ENCODE peak calls at places on chromosomes 11 and 22, in ten cellular contexts. W is osteocyte, Z is mesothelial cell of epicardium, L is esophagus squamous epithelium, I is upper lobe of right lung, S is AG10803, F is WTC11, B is tibial artery, D is pancreas, G is PC-3. N is an unnamed sample.

GRCh38 chr22:29167032-29167911 is 38.4 kb upstream of the EMID1 start:
- DNase-seq in D (no peak), W (no peak), I (no peak), G (no peak), F (no peak), Z (no peak), B (no peak), S (no peak), L (no peak), N (no peak)

GRCh38 chr22:49760280-49760629 is 67.4 kb downstream of the BRD1 start:
- DNase-seq in Z (no peak), B (no peak), L (no peak), S (no peak), G (no peak), I (no peak), D (no peak), F (no peak), W (no peak), N (no peak)

GRCh38 chr11:64165482-64165841 is 451 bp downstream of the MACROD1 start:
- DNase-seq in G (peak), S (no peak), W (no peak), Z (no peak), I (peak), B (no peak), D (no peak), L (no peak), F (no peak), N (no peak)

GRCh38 chr11:11798586-11799438 is 43.0 kb upstream of the USP47 start:
- DNase-seq in S (peak), I (peak), Z (no peak), F (peak), L (no peak), D (peak), W (no peak), G (peak), B (peak), N (peak)

GRCh38 chr22:49155809-49156580 is 671.7 kb downstream of the BRD1 start:
- DNase-seq in G (no peak), D (no peak), S (no peak), Z (no peak), F (no peak), B (peak), I (no peak), W (no peak), L (no peak), N (no peak)

GRCh38 chr11:33268945-33269567 is 11.9 kb downstream of the HIPK3 start:
- DNase-seq in D (no peak), W (no peak), L (no peak), Z (no peak), I (no peak), S (peak), F (no peak), B (no peak), G (peak), N (no peak)

GRCh38 chr11:47305734-47306483 is 36.0 kb downstream of the MADD start:
- DNase-seq in F (no peak), I (no peak), L (no peak), B (peak), S (peak), W (no peak), G (no peak), Z (no peak), D (no peak), N (no peak)

GRCh38 chr11:44957051-44957515 is 6.4 kb upstream of the TP53I11 start:
- DNase-seq in S (no peak), F (peak), B (no peak), I (no peak), W (no peak), L (no peak), Z (no peak), D (no peak), G (no peak), N (no peak)

GRCh38 chr11:101915811-101916291 is 471 bp downstream of the ANGPTL5 start:
- DNase-seq in S (peak), I (no peak), Z (no peak), F (no peak), B (no peak), W (no peak), G (peak), D (no peak), L (no peak), N (no peak)

GRCh38 chr22:50710886-50711285 is 27.1 kb upstream of the ACR start:
- DNase-seq in D (no peak), S (no peak), L (no peak), F (no peak), W (no peak), I (peak), G (no peak), B (no peak), Z (no peak), N (no peak)

GRCh38 chr11:119474682-119475596 is 52.0 kb upstream of the THY1 start:
- DNase-seq in G (peak), B (peak), I (no peak), W (peak), Z (peak), S (peak), D (peak), F (peak), L (no peak), N (peak)

GRCh38 chr11:108620958-108621772 is 27.6 kb upstream of the EXPH5 start:
- DNase-seq in W (no peak), F (no peak), L (no peak), D (no peak), B (no peak), G (peak), S (no peak), Z (no peak), I (no peak), N (no peak)

GRCh38 chr11:46615756-46616155 is 1.3 kb downstream of the HARBI1 start:
- DNase-seq in B (no peak), Z (no peak), L (no peak), G (peak), D (no peak), S (peak), W (no peak), F (no peak), I (no peak), N (no peak)

GRCh38 chr11:68040957-68041591 is 2.2 kb downstream of the TCIRG1 start:
- DNase-seq in Z (no peak), B (no peak), G (no peak), S (no peak), D (peak), L (no peak), W (no peak), F (no peak), I (peak), N (no peak)

GRCh38 chr11:128476729-128477128 is 110.6 kb downstream of the ETS1 start:
- DNase-seq in L (no peak), W (no peak), Z (no peak), B (no peak), D (no peak), I (no peak), S (no peak), F (no peak), G (no peak), N (no peak)

GRCh38 chr22:28283025-28283654 is 364.1 kb upstream of the PITPNB start:
- DNase-seq in Z (no peak), S (peak), F (no peak), B (peak), L (no peak), G (no peak), W (no peak), D (no peak), I (no peak), N (no peak)

GRCh38 chr11:112271242-112271641 is 10.6 kb upstream of the PLET1 start:
- DNase-seq in S (no peak), I (no peak), B (no peak), D (no peak), G (no peak), L (no peak), F (no peak), Z (no peak), W (no peak), N (no peak)

GRCh38 chr22:45537734-45538181 is 35.1 kb downstream of the FBLN1 start:
- DNase-seq in W (peak), S (peak), G (no peak), D (no peak), F (no peak), I (no peak), Z (no peak), L (no peak), B (peak), N (no peak)

GRCh38 chr11:125170406-125171031 is 6.0 kb downstream of the PKNOX2 start:
- DNase-seq in G (no peak), L (no peak), D (no peak), B (peak), I (no peak), W (no peak), F (no peak), S (no peak), Z (no peak), N (no peak)

GRCh38 chr11:122215244-122215992 is 99.4 kb upstream of the BLID start:
- DNase-seq in D (peak), S (peak), I (peak), F (peak), Z (peak), W (peak), L (no peak), B (peak), G (peak), N (peak)

GRCh38 chr22:23401111-23401909 is 178.8 kb downstream of the IGLL1 start:
- DNase-seq in G (no peak), D (peak), W (no peak), B (no peak), Z (no peak), I (peak), F (peak), L (no peak), S (peak), N (no peak)

GRCh38 chr11:13465909-13466371 is 2.9 kb upstream of the BTBD10 start:
- DNase-seq in W (no peak), I (no peak), F (no peak), L (no peak), G (peak), S (peak), Z (no peak), B (no peak), D (no peak), N (no peak)

GRCh38 chr11:117072517-117073218 is 25.6 kb downstream of the SIK3 start:
- DNase-seq in W (no peak), G (peak), B (no peak), D (no peak), S (peak), I (no peak), L (no peak), Z (no peak), F (no peak), N (no peak)

GRCh38 chr11:11505701-11506100 is 116.1 kb downstream of the GALNT18 start:
- DNase-seq in L (no peak), G (no peak), W (no peak), F (no peak), D (no peak), I (no peak), B (no peak), S (no peak), Z (no peak), N (no peak)

GRCh38 chr11:65452806-65453490 is 30.4 kb downstream of the NEAT1 start:
- DNase-seq in D (no peak), W (no peak), S (peak), I (no peak), L (no peak), B (peak), G (peak), Z (no peak), F (no peak), N (no peak)

GRCh38 chr11:74019860-74020259 is 11.0 kb upstream of the UCP3 start:
- DNase-seq in D (no peak), I (no peak), S (peak), F (no peak), G (no peak), B (no peak), W (no peak), Z (no peak), L (no peak), N (no peak)

GRCh38 chr11:94330789-94331188 is 26.4 kb downstream of the IZUMO1R start:
- DNase-seq in G (peak), L (no peak), D (no peak), Z (no peak), F (no peak), W (no peak), B (no peak), I (no peak), S (no peak), N (no peak)

GRCh38 chr11:77046060-77046501 is 11.9 kb downstream of the B3GNT6 start:
- DNase-seq in W (no peak), B (no peak), Z (peak), L (no peak), I (peak), G (peak), F (peak), S (no peak), D (peak), N (no peak)

GRCh38 chr11:77044886-77045285 is 10.7 kb downstream of the B3GNT6 start:
- DNase-seq in B (no peak), F (no peak), I (no peak), Z (no peak), S (no peak), D (no peak), W (no peak), G (no peak), L (no peak), N (no peak)

GRCh38 chr11:77044356-77044755 is 10.2 kb downstream of the B3GNT6 start:
- DNase-seq in B (no peak), S (no peak), F (no peak), G (no peak), Z (no peak), I (no peak), W (no peak), D (no peak), L (no peak), N (no peak)

GRCh38 chr11:77049081-77049480 is 14.9 kb downstream of the B3GNT6 start:
- DNase-seq in Z (no peak), W (no peak), F (no peak), I (no peak), S (no peak), D (no peak), L (no peak), G (no peak), B (no peak), N (no peak)

DNA sequence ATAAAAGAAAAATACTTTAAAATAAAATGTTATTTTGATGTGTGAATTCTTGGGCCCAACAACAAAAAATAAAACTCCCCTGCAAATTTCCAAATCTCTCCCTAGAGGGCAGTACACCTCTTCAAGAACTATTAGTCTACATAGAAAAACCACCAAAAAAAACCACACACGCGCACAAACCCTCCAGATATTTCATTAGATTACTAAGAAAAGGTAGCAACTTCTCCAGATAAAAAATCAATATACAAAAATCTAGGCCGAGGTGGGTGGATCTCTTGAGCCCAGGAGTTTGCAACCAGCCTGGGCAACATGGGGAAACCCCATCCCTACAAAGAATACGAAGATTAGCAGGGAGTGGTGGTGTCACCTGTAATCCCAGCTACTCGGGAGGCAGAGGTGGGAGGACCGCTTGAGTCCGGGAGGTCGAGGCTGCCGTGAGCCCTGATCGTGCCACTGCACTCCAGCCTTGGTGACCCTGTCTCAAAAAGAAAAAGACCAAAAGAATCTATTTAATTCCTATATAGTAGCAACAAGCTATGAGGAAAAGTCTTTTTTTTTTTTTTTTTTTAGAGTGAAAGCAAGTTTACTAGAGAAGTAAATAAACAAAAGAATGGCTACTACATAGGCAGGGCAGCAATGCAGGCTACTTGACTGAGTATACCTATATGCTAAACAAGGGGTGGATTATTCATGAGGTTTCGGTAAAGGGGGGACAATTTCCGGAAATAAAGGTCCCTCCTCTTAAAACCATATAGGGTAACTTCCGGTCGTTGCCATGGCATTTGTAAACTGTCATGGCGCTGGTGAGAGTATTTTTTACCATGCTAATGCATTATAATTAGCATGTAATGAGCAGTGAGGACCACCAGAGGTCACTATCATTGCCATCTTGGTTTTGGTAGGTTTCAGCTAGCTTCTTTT is 13.1 kb downstream of the B3GNT6 start:
- DNase-seq in S (peak), L (peak), B (peak), F (peak), I (no peak), D (peak), Z (no peak), G (peak), W (no peak), N (no peak)
- TF ChIP-seq CTCF in S (peak), L (peak), B (peak), F (no peak), I (peak), D (peak), Z (peak), G (peak), W (peak), N (no peak)

GRCh38 chr11:77776455-77776854 is 44.1 kb downstream of the RSF1 start:
- DNase-seq in I (no peak), Z (no peak), S (no peak), F (no peak), L (no peak), G (peak), B (no peak), D (no peak), W (no peak), N (no peak)
- TF ChIP-seq CTCF in I (peak), Z (peak), S (peak), F (no peak), L (peak), G (peak), B (no peak), D (no peak), W (peak), N (no peak)

GRCh38 chr11:63020671-63021255 is 5.1 kb upstream of the SLC22A8 start:
- DNase-seq in W (no peak), Z (no peak), L (no peak), I (no peak), G (peak), B (no peak), D (no peak), F (peak), S (no peak), N (no peak)
- TF ChIP-seq CTCF in W (peak), Z (peak), L (no peak), I (peak), G (peak), B (no peak), D (no peak), F (peak), S (peak), N (no peak)

GRCh38 chr11:106021181-106021966 is 666 bp downstream of the MSANTD4 start:
- DNase-seq in S (peak), F (peak), Z (peak), D (no peak), B (no peak), G (peak), L (no peak), W (no peak), I (no peak), N (no peak)
- TF ChIP-seq CTCF in S (no peak), F (no peak), Z (no peak), D (no peak), B (no peak), G (no peak), L (no peak), W (no peak), I (no peak), N (no peak)

DNA sequence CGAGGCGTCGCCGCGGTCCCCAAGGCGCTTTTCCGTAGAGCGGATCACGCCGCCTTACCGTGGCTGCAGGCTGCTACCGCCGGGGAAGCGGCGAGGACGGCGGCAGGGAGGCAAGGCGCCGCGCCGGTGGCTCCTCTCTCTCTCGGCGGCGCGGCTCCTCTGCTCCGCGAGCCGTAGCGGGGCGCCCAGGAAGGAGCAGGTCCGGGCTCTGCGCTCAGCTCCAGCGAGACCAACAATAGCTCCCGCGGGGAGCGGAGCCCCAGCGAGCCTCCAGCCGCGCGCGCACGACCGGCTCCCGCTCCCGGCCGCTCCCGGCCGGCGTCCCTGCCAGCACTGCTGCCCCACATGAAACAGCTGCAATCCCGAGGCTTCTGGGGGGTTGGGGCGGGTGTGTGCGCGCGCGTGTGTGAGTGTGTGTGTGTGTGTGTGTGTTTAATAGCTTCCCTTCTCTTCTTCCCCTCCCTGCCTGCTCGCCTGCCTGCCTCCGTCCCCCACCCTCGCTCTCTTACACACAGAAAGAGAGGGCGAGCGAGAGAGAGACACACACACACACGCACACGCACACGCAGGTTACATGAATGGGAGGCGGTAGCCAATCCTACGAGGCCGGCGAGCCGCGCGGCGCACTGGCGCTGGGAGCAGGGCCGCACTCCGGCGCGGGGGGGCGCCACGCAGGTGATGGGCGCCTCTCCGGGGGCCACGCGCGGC is at the start of gene TENM4:
- DNase-seq in G (peak), W (peak), I (peak), L (no peak), Z (peak), D (peak), F (peak), S (peak), B (peak), N (peak)
- TF ChIP-seq CTCF in G (no peak), W (peak), I (peak), L (peak), Z (peak), D (no peak), F (peak), S (peak), B (peak), N (no peak)

GRCh38 chr11:1932681-1933080 is 13.2 kb downstream of the TNNT3 start:
- DNase-seq in F (no peak), Z (peak), W (no peak), I (no peak), S (no peak), D (no peak), B (no peak), L (no peak), G (no peak), N (no peak)

GRCh38 chr11:1929621-1930447 is 10.3 kb downstream of the TNNT3 start:
- DNase-seq in B (no peak), L (no peak), G (no peak), S (no peak), Z (no peak), I (peak), D (no peak), F (peak), W (peak), N (no peak)

GRCh38 chr11:1931791-1932480 is 12.4 kb downstream of the TNNT3 start:
- DNase-seq in G (no peak), D (no peak), S (no peak), Z (peak), B (no peak), F (peak), L (no peak), I (no peak), W (peak), N (no peak)

GRCh38 chr11:1930448-1930802 is 10.9 kb downstream of the TNNT3 start:
- DNase-seq in F (no peak), Z (no peak), S (no peak), L (no peak), G (no peak), I (no peak), D (no peak), B (no peak), W (no peak), N (no peak)

DNA sequence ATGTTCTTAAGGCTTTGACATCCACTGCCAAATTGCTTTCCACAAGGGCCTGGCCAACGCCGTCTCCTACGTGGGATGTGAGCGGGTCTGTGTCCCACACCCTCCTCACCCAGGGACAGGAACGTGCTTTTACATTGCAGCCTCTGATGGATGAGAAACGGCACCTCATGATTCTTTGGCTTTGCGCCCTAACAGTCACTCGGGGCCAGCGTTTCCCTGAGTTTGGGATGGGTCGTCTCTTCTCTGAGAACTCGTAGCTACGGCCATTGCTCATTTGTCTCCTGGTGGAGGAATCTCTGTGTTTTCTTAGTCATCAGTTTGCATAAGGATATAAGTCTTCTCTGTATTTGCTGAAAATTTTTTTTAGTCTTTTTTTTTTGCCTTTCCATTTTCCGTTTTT is 11.8 kb downstream of the TNNT3 start:
- DNase-seq in G (no peak), F (peak), B (peak), Z (no peak), L (no peak), S (no peak), W (peak), I (peak), D (no peak), N (no peak)
- TF ChIP-seq CTCF in G (no peak), F (no peak), B (no peak), Z (no peak), L (no peak), S (peak), W (no peak), I (no peak), D (no peak), N (no peak)

N was measured in omental fat pad.